ENCODE peak calls at places on chromosomes 16 and 17, in eight cellular contexts. E, G, N, K, U, M, J and S are unnamed samples.

GRCh38 chr16:55562936-55563335 is 3.5 kb upstream of the CAPNS2 start:
- DNase-seq in M (peak), G (no peak), K (no peak), J (no peak), E (no peak), U (no peak), N (no peak), S (no peak)

GRCh38 chr17:75624021-75624420 is 9.2 kb upstream of the SMIM5 start:
- DNase-seq in G (no peak), N (no peak), J (no peak), K (no peak), M (no peak), U (no peak), E (no peak), S (no peak)

GRCh38 chr16:55015181-55015913 is 84.7 kb downstream of the IRX5 start:
- DNase-seq in N (no peak), G (no peak), K (no peak), E (no peak), U (no peak), J (no peak), M (no peak), S (no peak)

GRCh38 chr16:75011634-75012307 is 12.9 kb downstream of the ZNRF1 start:
- DNase-seq in G (no peak), J (no peak), E (no peak), N (no peak), M (peak), U (no peak), K (no peak), S (no peak)

GRCh38 chr17:7220593-7221280 is 999 bp downstream of the ACADVL start:
- DNase-seq in M (peak), K (peak), J (peak), U (no peak), G (peak), N (peak), E (no peak), S (peak)

GRCh38 chr17:12395733-12396354 is 269.8 kb upstream of the MYOCD start:
- DNase-seq in J (no peak), K (peak), U (no peak), E (no peak), M (peak), G (no peak), N (no peak), S (no peak)

GRCh38 chr17:48457080-48457836 is 27.2 kb upstream of the SKAP1 start:
- DNase-seq in N (peak), M (peak), G (peak), K (peak), U (peak), J (peak), E (no peak), S (peak)

GRCh38 chr16:6643083-6643686 is 689.5 kb upstream of the RBFOX1 start:
- DNase-seq in U (no peak), M (peak), E (peak), G (peak), N (no peak), J (no peak), K (peak), S (peak)

GRCh38 chr17:81428121-81428515 is 32.9 kb downstream of the BAHCC1 start:
- DNase-seq in E (peak), J (no peak), U (peak), G (no peak), K (peak), M (peak), N (peak), S (peak)

GRCh38 chr16:66004706-66005105 is 361.8 kb upstream of the CDH5 start:
- DNase-seq in E (no peak), G (no peak), J (no peak), K (no peak), U (no peak), M (peak), N (no peak), S (no peak)

GRCh38 chr16:76676356-76676755 is 399.2 kb downstream of the CNTNAP4 start:
- DNase-seq in N (no peak), J (no peak), U (no peak), G (no peak), E (no peak), M (no peak), K (no peak), S (no peak)

GRCh38 chr16:82041542-82041941 is 6.5 kb downstream of the HSD17B2 start:
- DNase-seq in N (no peak), J (no peak), E (no peak), G (no peak), U (no peak), M (no peak), K (no peak), S (no peak)

GRCh38 chr17:751269-752001 is 629 bp downstream of the GEMIN4 start:
- DNase-seq in G (peak), K (no peak), U (no peak), M (peak), N (no peak), J (peak), E (no peak), S (no peak)

GRCh38 chr16:55710466-55710865 is 54.7 kb downstream of the SLC6A2 start:
- DNase-seq in G (no peak), N (no peak), E (no peak), U (no peak), K (no peak), M (peak), J (no peak), S (no peak)